ENCODE peak calls at places on chromosomes 5 and 9, in five cellular contexts. One of them, this sample, is unnamed.

GRCh38 chr9:108776920-108777650 is 78.7 kb downstream of the ACTL7B start:
- DNase-seq in IMR-90: peak; percentile 19
- DNase-seq in H1: no peak
- DNase-seq in mesenchymal stem cell: peak; percentile 81
- DNase-seq in trophoblast cell: no peak
- DNase-seq in this sample: no peak

GRCh38 chr5:173735171-173735570 is 118.7 kb upstream of the BOD1 start:
- DNase-seq in IMR-90: no peak
- DNase-seq in H1: no peak
- DNase-seq in mesenchymal stem cell: no peak
- DNase-seq in trophoblast cell: no peak
- DNase-seq in this sample: no peak

GRCh38 chr9:127131871-127132270 is 9.4 kb upstream of the ANGPTL2 start:
- DNase-seq in IMR-90: peak; percentile 80
- DNase-seq in H1: no peak
- DNase-seq in mesenchymal stem cell: peak; percentile 79
- DNase-seq in trophoblast cell: peak; percentile 93
- DNase-seq in this sample: no peak

GRCh38 chr5:76896196-76896595 is 46.4 kb downstream of the S100Z start:
- DNase-seq in IMR-90: no peak
- DNase-seq in H1: no peak
- DNase-seq in mesenchymal stem cell: no peak
- DNase-seq in trophoblast cell: no peak
- DNase-seq in this sample: no peak

GRCh38 chr5:82142217-82142841 is 135.8 kb downstream of the RPS23 start:
- DNase-seq in IMR-90: no peak
- DNase-seq in H1: no peak
- DNase-seq in mesenchymal stem cell: no peak
- DNase-seq in trophoblast cell: no peak
- DNase-seq in this sample: no peak

GRCh38 chr9:35537898-35538297 is 48.0 kb downstream of the RUSC2 start:
- DNase-seq in IMR-90: no peak
- DNase-seq in H1: no peak
- DNase-seq in mesenchymal stem cell: peak; percentile 64
- DNase-seq in trophoblast cell: no peak
- DNase-seq in this sample: no peak

GRCh38 chr5:55096186-55096585 is 6.3 kb upstream of the GZMA start:
- DNase-seq in IMR-90: no peak
- DNase-seq in H1: no peak
- DNase-seq in mesenchymal stem cell: no peak
- DNase-seq in trophoblast cell: no peak
- DNase-seq in this sample: no peak

GRCh38 chr9:130239741-130240241 is 25.8 kb upstream of the HMCN2 start:
- DNase-seq in IMR-90: peak; percentile 19
- DNase-seq in H1: no peak
- DNase-seq in mesenchymal stem cell: no peak
- DNase-seq in trophoblast cell: peak; percentile 11
- DNase-seq in this sample: no peak

GRCh38 chr9:106066937-106067545 is 372.7 kb downstream of the TMEM38B start:
- DNase-seq in IMR-90: no peak
- DNase-seq in H1: no peak
- DNase-seq in mesenchymal stem cell: no peak
- DNase-seq in trophoblast cell: no peak
- DNase-seq in this sample: no peak

GRCh38 chr5:37533851-37534250 is 154.7 kb downstream of the WDR70 start:
- DNase-seq in IMR-90: peak; percentile 64
- DNase-seq in H1: no peak
- DNase-seq in mesenchymal stem cell: no peak
- DNase-seq in trophoblast cell: peak; percentile 96
- DNase-seq in this sample: no peak

GRCh38 chr5:146007270-146007669 is 70.9 kb downstream of the SH3RF2 start:
- DNase-seq in IMR-90: no peak
- DNase-seq in H1: no peak
- DNase-seq in mesenchymal stem cell: peak; percentile 22
- DNase-seq in trophoblast cell: peak; percentile 17
- DNase-seq in this sample: no peak

GRCh38 chr9:114696814-114697544 is 15.0 kb upstream of the TEX48 start:
- DNase-seq in IMR-90: peak; percentile 62
- DNase-seq in H1: no peak
- DNase-seq in mesenchymal stem cell: peak; percentile 45
- DNase-seq in trophoblast cell: no peak
- DNase-seq in this sample: no peak

GRCh38 chr9:92480332-92480771 is 2.0 kb downstream of the ASPN start:
- DNase-seq in IMR-90: peak; percentile 54
- DNase-seq in H1: no peak
- DNase-seq in mesenchymal stem cell: peak; percentile 73
- DNase-seq in trophoblast cell: no peak
- DNase-seq in this sample: no peak

DNA sequence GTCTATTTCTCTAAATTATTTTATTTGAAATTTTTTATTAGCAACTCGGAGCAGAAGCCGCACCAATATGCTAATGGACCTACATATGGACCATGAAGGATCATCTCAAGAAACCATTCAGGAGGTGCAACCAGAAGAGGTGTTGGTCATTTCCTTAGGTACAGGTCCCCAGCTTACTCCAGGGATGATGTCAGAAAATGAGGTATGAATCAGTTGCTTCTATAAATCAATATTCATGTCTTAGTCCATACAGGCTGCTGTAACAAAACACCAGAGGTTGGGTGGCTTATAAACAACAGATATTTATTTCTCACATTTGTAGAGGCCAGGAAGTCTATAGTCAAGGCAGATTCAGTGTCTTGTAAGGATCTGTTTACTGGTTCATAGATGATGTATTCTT is 50.8 kb downstream of the GAPVD1 start:
- DNase-seq in IMR-90: no peak
- DNase-seq in H1: no peak
- DNase-seq in mesenchymal stem cell: no peak
- DNase-seq in trophoblast cell: no peak
- DNase-seq in this sample: no peak
- H3K36me3 ChIP-seq in IMR-90: peaks cover 40% of the 10 kb centered on the region
- H3K36me3 ChIP-seq in H1: peaks cover 36% of the 10 kb centered on the region
- H3K36me3 ChIP-seq in mesenchymal stem cell: peaks cover 76% of the 10 kb centered on the region
- H3K36me3 ChIP-seq in trophoblast cell: peaks cover 32% of the 10 kb centered on the region
- H3K36me3 ChIP-seq in this sample: peaks cover 82% of the 10 kb centered on the region

GRCh38 chr5:10553476-10553875 is 10.4 kb upstream of the ANKRD33B start:
- DNase-seq in IMR-90: no peak
- DNase-seq in H1: no peak
- DNase-seq in mesenchymal stem cell: no peak
- DNase-seq in trophoblast cell: no peak
- DNase-seq in this sample: no peak

GRCh38 chr5:10550222-10550995 is 13.5 kb upstream of the ANKRD33B start:
- DNase-seq in IMR-90: no peak
- DNase-seq in H1: no peak
- DNase-seq in mesenchymal stem cell: peak; percentile 29
- DNase-seq in trophoblast cell: no peak
- DNase-seq in this sample: no peak

GRCh38 chr5:10548418-10549122 is 15.3 kb upstream of the ANKRD33B start:
- DNase-seq in IMR-90: no peak
- DNase-seq in H1: no peak
- DNase-seq in mesenchymal stem cell: no peak
- DNase-seq in trophoblast cell: no peak
- DNase-seq in this sample: no peak

GRCh38 chr5:10555134-10555733 is 8.6 kb upstream of the ANKRD33B start:
- DNase-seq in IMR-90: peak; percentile 91
- DNase-seq in H1: no peak
- DNase-seq in mesenchymal stem cell: peak; percentile 87
- DNase-seq in trophoblast cell: peak; percentile 81
- DNase-seq in this sample: no peak

DNA sequence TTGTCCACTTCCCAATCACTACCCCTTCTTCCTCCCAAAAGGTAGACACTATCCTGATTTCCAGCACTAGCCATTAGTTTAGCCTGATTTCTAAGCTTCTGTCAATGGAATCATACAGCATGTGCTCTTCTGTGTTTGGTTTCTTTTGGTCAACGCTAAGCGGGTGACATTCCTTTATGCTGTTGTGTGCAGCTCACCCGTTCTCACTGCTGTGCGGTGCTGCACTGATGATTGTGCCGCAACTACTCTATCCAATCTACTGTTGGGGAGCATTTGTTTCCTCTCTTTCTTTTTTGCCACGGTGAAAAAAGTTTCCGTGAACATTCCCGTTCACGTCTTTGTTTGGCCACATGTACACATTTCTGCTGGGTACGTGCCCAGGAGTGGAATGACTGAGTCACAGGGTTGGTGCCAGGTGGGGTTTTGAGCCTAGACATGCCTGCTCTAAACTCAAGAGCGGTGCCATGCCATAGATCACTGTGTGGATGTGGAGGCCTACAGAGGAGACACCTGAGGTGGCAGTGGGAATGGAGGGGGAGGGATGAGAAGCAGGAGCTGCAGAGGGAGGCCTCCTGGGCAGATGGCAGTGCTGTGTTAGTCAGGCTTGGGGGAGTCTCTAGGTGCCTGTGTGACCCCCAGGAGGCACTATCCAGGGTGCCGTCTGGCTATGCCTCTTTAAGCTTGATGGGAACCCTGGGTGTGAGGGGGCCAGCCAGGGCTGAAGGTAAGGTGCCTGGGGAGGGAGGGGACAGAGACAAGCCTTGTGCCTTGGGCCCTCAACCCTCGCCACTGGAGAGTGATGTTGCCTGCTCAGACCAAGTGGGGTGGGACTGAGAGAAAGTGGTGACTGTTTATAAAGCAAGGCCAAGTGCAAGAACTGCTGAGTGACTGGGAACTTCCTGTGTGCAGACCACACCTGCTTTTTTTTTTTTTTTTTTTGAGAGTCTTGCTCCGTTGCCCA is 11.4 kb upstream of the ANKRD33B start:
- DNase-seq in IMR-90: peak; percentile 37
- DNase-seq in H1: no peak
- DNase-seq in mesenchymal stem cell: peak; percentile 40
- DNase-seq in trophoblast cell: peak; percentile 28
- DNase-seq in this sample: no peak
- H4K91ac ChIP-seq in IMR-90: peak overlapping the region; percentile 90
- H4K91ac ChIP-seq in H1: peak overlapping the region; percentile 97
- H4K91ac ChIP-seq in mesenchymal stem cell: peak overlapping the region; percentile 12
- H4K91ac ChIP-seq in trophoblast cell: peak overlapping the region; percentile 65
- H4K91ac ChIP-seq in this sample: peak overlapping the region; percentile 75

DNA sequence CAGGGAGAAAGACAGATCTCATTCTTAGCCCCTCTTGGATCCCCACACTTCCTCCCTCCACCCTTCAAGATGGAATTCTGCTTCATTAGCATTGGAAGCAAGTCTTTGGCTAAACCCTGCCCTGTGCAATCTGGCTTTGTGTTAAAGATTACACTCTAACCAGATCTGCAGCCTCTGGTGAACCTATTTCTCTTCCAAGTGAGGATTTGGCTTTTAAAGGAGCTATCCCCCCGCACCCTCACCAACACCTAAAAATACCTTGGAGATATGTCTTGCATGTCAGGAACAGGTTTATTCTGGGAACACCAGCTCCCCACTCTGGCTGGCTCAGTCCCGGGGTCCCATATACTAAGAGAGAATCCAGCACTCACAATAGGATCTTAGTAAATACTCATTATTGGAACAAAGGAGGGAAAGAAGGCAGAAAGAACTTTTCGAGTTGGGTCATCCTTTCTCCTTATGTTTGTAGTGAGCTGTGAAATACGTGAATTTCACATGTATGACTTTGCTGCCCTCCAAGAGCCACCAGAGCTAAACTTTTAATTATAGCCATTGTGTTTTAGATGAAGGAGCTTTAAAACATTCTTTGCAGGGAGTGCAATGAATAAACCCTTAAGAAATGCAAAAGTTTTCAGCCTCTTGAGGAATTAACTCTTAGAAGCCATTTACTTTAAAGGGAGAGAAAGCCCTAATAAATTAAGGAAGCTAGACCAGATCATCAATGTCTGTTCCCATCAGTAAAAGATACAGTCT is 53.7 kb upstream of the HRH2 start:
- DNase-seq in IMR-90: no peak
- DNase-seq in H1: no peak
- DNase-seq in mesenchymal stem cell: no peak
- DNase-seq in trophoblast cell: no peak
- DNase-seq in this sample: no peak
- H3K4me3 ChIP-seq in IMR-90: no peak overlapping the region
- H3K4me3 ChIP-seq in H1: no peak overlapping the region
- H3K4me3 ChIP-seq in mesenchymal stem cell: no peak overlapping the region
- H3K4me3 ChIP-seq in trophoblast cell: no peak overlapping the region
- H3K4me3 ChIP-seq in this sample: no peak overlapping the region

GRCh38 chr9:30235068-30235467 is 2149.4 kb upstream of the ACO1 start:
- DNase-seq in IMR-90: no peak
- DNase-seq in H1: no peak
- DNase-seq in mesenchymal stem cell: no peak
- DNase-seq in trophoblast cell: no peak
- DNase-seq in this sample: no peak
- H3K36me3 ChIP-seq in IMR-90: no peaks in the 10 kb centered on the region
- H3K36me3 ChIP-seq in H1: no peaks in the 10 kb centered on the region
- H3K36me3 ChIP-seq in mesenchymal stem cell: no peaks in the 10 kb centered on the region
- H3K36me3 ChIP-seq in trophoblast cell: no peaks in the 10 kb centered on the region
- H3K36me3 ChIP-seq in this sample: no peaks in the 10 kb centered on the region

GRCh38 chr9:38016375-38017120 is 52.5 kb downstream of the SHB start:
- DNase-seq in IMR-90: peak; percentile 63
- DNase-seq in H1: no peak
- DNase-seq in mesenchymal stem cell: peak; percentile 69
- DNase-seq in trophoblast cell: peak; percentile 93
- DNase-seq in this sample: no peak
- H4K91ac ChIP-seq in IMR-90: peak overlapping the region; percentile 92
- H4K91ac ChIP-seq in H1: peak overlapping the region; percentile 95
- H4K91ac ChIP-seq in mesenchymal stem cell: peak overlapping the region; percentile 72
- H4K91ac ChIP-seq in trophoblast cell: peak overlapping the region; percentile 91
- H4K91ac ChIP-seq in this sample: peak overlapping the region; percentile 93

This sample was measured in neuronal stem cell.